ENCODE peak calls at places on chromosome 10, in four cellular contexts. U, K, E and I are unnamed samples.

GRCh38 chr10:32095116-32095733 is 39.0 kb upstream of the KIF5B start:
- DNase-seq in K (peak; percentile 86), E (no peak), U (no peak), I (no peak)

GRCh38 chr10:78718032-78718572 is 350.7 kb upstream of the ZMIZ1 start:
- DNase-seq in U (no peak), K (no peak), E (no peak), I (no peak)

GRCh38 chr10:29295813-29296212 is 6.9 kb downstream of the LYZL1 start:
- DNase-seq in E (no peak), U (no peak), K (no peak), I (no peak)

GRCh38 chr10:7876541-7877127 is 58.3 kb downstream of the TAF3 start:
- DNase-seq in U (no peak), K (no peak), E (no peak), I (no peak)

GRCh38 chr10:89251417-89252224 is at the start of gene LIPA:
- DNase-seq in E (peak; percentile 95), K (peak; percentile 94), U (no peak), I (peak; percentile 95)

GRCh38 chr10:69861251-69862240 is 59.8 kb downstream of the COL13A1 start:
- DNase-seq in E (no peak), U (no peak), K (peak; percentile 34), I (peak; percentile 39)

GRCh38 chr10:58844680-58845079 is 331.8 kb upstream of the PHYHIPL start:
- DNase-seq in K (no peak), U (no peak), E (no peak), I (no peak)

GRCh38 chr10:33506838-33507661 is 172.6 kb upstream of the NRP1 start:
- DNase-seq in E (peak; percentile 39), K (no peak), U (no peak), I (no peak)

GRCh38 chr10:87818505-87819273 is 663 bp upstream of the ATAD1 start:
- DNase-seq in E (peak; percentile 63), U (peak; percentile 26), K (no peak), I (peak; percentile 17)

GRCh38 chr10:88091490-88092061 is 228.2 kb downstream of the PTEN start:
- DNase-seq in E (peak; percentile 98), K (no peak), U (no peak), I (no peak)

GRCh38 chr10:123165445-123166072 is 11.4 kb downstream of the BUB3 start:
- DNase-seq in U (no peak), E (no peak), K (no peak), I (peak; percentile 26)

GRCh38 chr10:131943021-131943814 is 38.5 kb downstream of the BNIP3 start:
- DNase-seq in U (peak; percentile 33), E (no peak), K (peak; percentile 15), I (peak; percentile 79)

GRCh38 chr10:70158113-70158512 is 11.6 kb upstream of the TYSND1 start:
- DNase-seq in U (peak; percentile 38), E (no peak), K (no peak), I (no peak)

GRCh38 chr10:70786799-70787415 is 1.7 kb upstream of the TBATA start:
- DNase-seq in U (no peak), E (no peak), K (no peak), I (no peak)

GRCh38 chr10:86334515-86335085 is 32.0 kb downstream of the GRID1 start:
- DNase-seq in K (no peak), E (no peak), U (no peak), I (no peak)

GRCh38 chr10:68154211-68154497 is 44.9 kb downstream of the MYPN start:
- DNase-seq in E (no peak), U (no peak), K (no peak), I (no peak)

GRCh38 chr10:125132331-125132730 is 28.0 kb downstream of the CTBP2 start:
- DNase-seq in E (no peak), U (no peak), K (no peak), I (no peak)

GRCh38 chr10:52308251-52309031 is 5.6 kb upstream of the DKK1 start:
- DNase-seq in E (no peak), U (no peak), K (peak; percentile 72), I (peak; percentile 82)

GRCh38 chr10:125694874-125695273 is 11.9 kb upstream of the TEX36 start:
- DNase-seq in K (no peak), E (no peak), U (no peak), I (no peak)

GRCh38 chr10:119461923-119462322 is 80.6 kb downstream of the RGS10 start:
- DNase-seq in U (no peak), K (no peak), E (no peak), I (no peak)

GRCh38 chr10:78720091-78720490 is 348.7 kb upstream of the ZMIZ1 start:
- DNase-seq in E (no peak), U (no peak), K (no peak), I (no peak)

DNA sequence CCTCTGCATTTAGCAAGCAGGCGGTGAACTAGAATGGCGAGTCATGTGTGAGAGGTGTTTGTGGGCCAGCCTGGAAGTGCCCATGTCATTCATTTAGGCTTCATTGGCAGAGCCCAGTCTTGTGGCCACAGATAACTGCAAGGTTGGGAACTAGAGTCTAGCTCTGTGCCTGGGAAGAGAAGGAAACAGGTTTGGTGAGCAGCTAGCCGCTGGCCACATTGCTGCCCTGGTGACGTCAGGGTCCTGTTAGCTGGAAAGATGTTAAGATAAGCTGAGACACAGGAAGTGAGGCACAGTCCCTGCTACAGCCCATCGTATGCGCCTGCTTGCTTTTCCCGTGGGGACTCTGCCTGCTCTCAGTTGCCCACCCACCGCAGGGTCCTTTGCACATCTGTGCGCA is 185.5 kb downstream of the CAMK1D start:
- DNase-seq in K (no peak), E (no peak), U (no peak), I (no peak)
- TF ChIP-seq FOXM1 in K (no peak), E (no peak), U (no peak), I (no peak)

DNA sequence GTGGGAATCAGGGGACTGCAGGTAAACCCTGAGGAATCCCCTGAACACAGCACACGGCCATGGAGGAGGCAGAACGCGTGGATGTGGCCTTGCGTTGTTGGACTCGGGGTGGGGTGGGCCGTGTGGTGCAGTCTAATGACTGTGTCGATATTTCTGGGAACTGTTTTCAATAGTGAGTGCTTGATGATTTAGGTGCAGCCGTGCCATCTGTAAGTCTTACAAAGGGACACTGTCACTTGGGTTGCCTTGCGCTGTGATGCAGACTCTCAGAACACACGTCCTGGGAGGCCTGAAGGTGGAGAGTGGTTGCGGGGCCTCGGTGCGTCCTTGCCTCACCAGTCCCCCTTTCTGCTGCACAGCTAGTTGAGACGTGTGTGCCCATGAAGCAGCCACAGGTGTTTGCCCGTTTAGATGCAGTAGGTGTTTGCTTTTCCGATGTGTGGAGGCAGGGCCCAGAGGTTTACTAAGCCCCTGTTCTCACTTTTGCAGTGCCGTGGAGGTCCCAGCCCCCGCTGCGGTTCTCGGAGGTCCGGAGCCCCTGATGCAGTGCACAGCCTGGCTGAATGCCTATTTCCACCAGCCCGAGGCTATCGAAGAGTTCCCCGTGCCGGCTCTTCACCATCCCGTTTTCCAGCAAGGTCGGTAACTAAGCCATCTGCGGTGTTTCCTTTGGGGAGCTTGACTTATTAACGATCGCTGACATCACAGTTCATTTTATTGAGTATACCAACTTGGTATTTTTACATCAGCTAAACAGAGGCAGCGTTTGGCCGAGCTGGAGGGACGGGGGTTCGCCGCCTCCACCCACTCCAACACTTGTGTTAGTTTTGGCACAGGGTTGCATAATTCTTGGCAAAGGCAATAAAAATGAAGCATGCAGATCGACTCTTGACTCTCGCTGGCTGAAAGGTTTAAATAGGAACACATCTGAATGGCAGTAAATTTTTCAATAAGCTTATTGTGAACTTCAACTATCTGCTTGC is 240.7 kb downstream of the MGMT start:
- DNase-seq in U (no peak), K (no peak), E (no peak), I (no peak)
- TF ChIP-seq SP1 in U (no peak), K (no peak), E (no peak), I (no peak)

GRCh38 chr10:43969506-43969905 is 320.8 kb upstream of the ZNF32 start:
- DNase-seq in U (no peak), E (no peak), K (no peak), I (no peak)
- TF ChIP-seq FOXM1 in U (no peak), E (no peak), K (no peak), I (no peak)

GRCh38 chr10:15430969-15431791 is 60.1 kb upstream of the FAM171A1 start:
- DNase-seq in E (no peak), K (no peak), U (no peak), I (no peak)

GRCh38 chr10:15436696-15437095 is 65.6 kb upstream of the FAM171A1 start:
- DNase-seq in U (no peak), K (no peak), E (no peak), I (no peak)

GRCh38 chr10:15439381-15439837 is 68.3 kb upstream of the FAM171A1 start:
- DNase-seq in E (no peak), K (peak; percentile 14), U (peak; percentile 32), I (peak; percentile 62)

DNA sequence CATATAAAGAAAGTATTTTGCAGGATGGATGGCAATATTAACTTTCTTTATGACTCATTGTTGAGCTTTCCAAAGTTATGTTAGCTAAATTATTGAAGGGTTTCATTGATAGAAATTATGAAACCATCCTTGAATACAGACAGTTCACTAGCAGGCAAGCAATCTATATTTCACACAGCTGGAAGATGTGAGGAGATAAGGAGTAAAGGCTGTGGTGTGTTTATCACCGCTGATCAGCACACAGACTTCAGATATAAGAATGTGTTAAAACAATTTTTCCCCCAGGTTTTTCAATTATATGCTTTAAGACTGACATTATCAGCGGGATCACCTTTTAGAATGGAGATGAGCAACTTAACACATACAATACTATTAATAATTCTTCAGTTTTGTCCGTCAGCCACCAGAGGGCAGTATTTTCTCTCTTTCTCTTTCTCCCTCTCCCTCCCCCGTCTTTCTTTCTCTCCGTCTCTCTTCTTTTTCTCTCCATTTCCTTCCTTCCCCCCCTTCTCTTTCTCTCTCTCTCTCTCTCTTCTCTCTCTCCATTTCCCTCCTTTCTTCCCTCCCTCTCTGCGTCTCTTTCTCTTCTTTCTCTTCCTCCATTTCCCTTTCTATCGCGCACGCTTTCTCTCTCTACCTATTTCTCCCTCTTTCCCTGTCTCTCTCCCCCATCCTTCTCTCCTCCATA is 62.9 kb upstream of the FAM171A1 start:
- DNase-seq in K (peak; percentile 30), U (peak; percentile 56), E (no peak), I (no peak)
- TF ChIP-seq SP1 in K (no peak), U (no peak), E (no peak), I (no peak)

GRCh38 chr10:101482568-101482967 is 105.5 kb downstream of the POLL start:
- DNase-seq in U (no peak), K (no peak), E (no peak), I (no peak)

GRCh38 chr10:101481256-101481655 is 106.8 kb downstream of the POLL start:
- DNase-seq in E (no peak), K (no peak), U (no peak), I (no peak)

GRCh38 chr10:101484154-101484748 is 103.8 kb downstream of the POLL start:
- DNase-seq in U (no peak), E (no peak), K (no peak), I (no peak)

GRCh38 chr10:101485681-101486554 is 102.1 kb downstream of the POLL start:
- DNase-seq in K (no peak), U (no peak), E (no peak), I (peak; percentile 67)

GRCh38 chr10:101485207-101485606 is 102.8 kb downstream of the POLL start:
- DNase-seq in K (no peak), U (no peak), E (no peak), I (no peak)
- TF ChIP-seq FOXM1 in K (no peak), U (no peak), E (no peak), I (no peak)